ENCODE peak calls at places on chromosomes 13 and 19, in six cellular contexts. O is effector memory CD8-positive, alpha-beta T cell; V is right cardiac atrium; D is stimulated activated naive CD8-positive, alpha-beta T cell treated with anti-CD3 and anti-CD28 coated beads, Interleukin-15, amount 100 ng/mL, for 72 hours; S is activated CD4-positive, CD25-positive, alpha-beta regulatory T cell treated with anti-CD3 and anti-CD28 coated beads, Interleukin-2, amount 50 U/mL, for 24 hours; T is activated CD8-positive, alpha-beta T cell treated with anti-CD3 and anti-CD28 coated beads for 36 hours. H is an unnamed sample.

GRCh38 chr19:35493971-35494370 is 3.7 kb upstream of the KRTDAP start:
- ATAC-seq in O (no peak), V (no peak), D (no peak), S (no peak), T (no peak), H (no peak)

GRCh38 chr19:6687117-6687516 is 17.2 kb upstream of the TNFSF14 start:
- ATAC-seq in O (no peak), V (no peak), D (no peak), S (peak), T (peak), H (no peak)

GRCh38 chr19:15173746-15174404 is 26.9 kb downstream of the NOTCH3 start:
- ATAC-seq in O (no peak), V (no peak), D (no peak), S (no peak), T (no peak), H (no peak)

GRCh38 chr19:1169921-1170885 is 3.9 kb downstream of the SBNO2 start:
- ATAC-seq in O (no peak), V (no peak), D (no peak), S (no peak), T (no peak), H (no peak)

GRCh38 chr13:97387487-97388353 is 46.2 kb upstream of the RAP2A start:
- ATAC-seq in O (no peak), V (peak), D (peak), S (no peak), T (no peak), H (no peak)

GRCh38 chr13:46170687-46171086 is 11.3 kb downstream of the LCP1 start:
- ATAC-seq in O (peak), V (peak), D (peak), S (no peak), T (peak), H (no peak)

GRCh38 chr13:71240906-71241305 is 626.1 kb downstream of the DACH1 start:
- ATAC-seq in O (no peak), V (peak), D (no peak), S (no peak), T (no peak), H (no peak)

GRCh38 chr19:20273951-20274578 is 107.1 kb downstream of the ZNF486 start:
- ATAC-seq in O (no peak), V (no peak), D (no peak), S (no peak), T (no peak), H (peak)

GRCh38 chr13:99352351-99353271 is 45.4 kb upstream of the GPR183 start:
- ATAC-seq in O (no peak), V (no peak), D (peak), S (no peak), T (peak), H (no peak)

GRCh38 chr13:48891586-48891985 is 84.1 kb upstream of the FNDC3A start:
- ATAC-seq in O (no peak), V (no peak), D (no peak), S (no peak), T (no peak), H (no peak)

GRCh38 chr13:90055121-90055520 is 1292.4 kb upstream of the MIR17HG start:
- ATAC-seq in O (no peak), V (no peak), D (no peak), S (no peak), T (no peak), H (no peak)

GRCh38 chr19:31432411-31432810 is 83.2 kb upstream of the TSHZ3 start:
- ATAC-seq in O (no peak), V (no peak), D (no peak), S (no peak), T (no peak), H (no peak)

GRCh38 chr13:114002009-114002544 is 28.2 kb upstream of the C13orf46 start:
- ATAC-seq in O (no peak), V (no peak), D (no peak), S (no peak), T (no peak), H (no peak)

GRCh38 chr13:22077205-22077683 is 406.4 kb downstream of the FGF9 start:
- ATAC-seq in O (no peak), V (no peak), D (peak), S (no peak), T (peak), H (no peak)

GRCh38 chr19:15779756-15780476 is 7.5 kb upstream of the OR10H5 start:
- ATAC-seq in O (no peak), V (peak), D (no peak), S (no peak), T (no peak), H (peak)

GRCh38 chr13:50340566-50341287 is 325.5 kb downstream of the KCNRG start:
- ATAC-seq in O (no peak), V (peak), D (no peak), S (no peak), T (no peak), H (no peak)

GRCh38 chr13:25375727-25376358 is 4.1 kb downstream of the ATP8A2 start:
- ATAC-seq in O (no peak), V (no peak), D (peak), S (no peak), T (no peak), H (no peak)

GRCh38 chr19:50252111-50252886 is 48.9 kb downstream of the MYH14 start:
- ATAC-seq in O (no peak), V (no peak), D (no peak), S (no peak), T (no peak), H (peak)

GRCh38 chr19:1998712-1999708 is 16.5 kb downstream of the BTBD2 start:
- ATAC-seq in O (no peak), V (peak), D (peak), S (no peak), T (no peak), H (no peak)

GRCh38 chr13:27005556-27005955 is 166.1 kb downstream of the USP12 start:
- ATAC-seq in O (no peak), V (no peak), D (no peak), S (no peak), T (no peak), H (no peak)

GRCh38 chr13:80577285-80577684 is 236.4 kb upstream of the SPRY2 start:
- ATAC-seq in O (no peak), V (no peak), D (no peak), S (no peak), T (no peak), H (no peak)

GRCh38 chr19:23991170-23991569 is 76.5 kb downstream of the ZNF726 start:
- ATAC-seq in O (peak), V (no peak), D (no peak), S (peak), T (no peak), H (no peak)

GRCh38 chr19:31015778-31016177 is 333.5 kb downstream of the TSHZ3 start:
- ATAC-seq in O (no peak), V (no peak), D (peak), S (no peak), T (no peak), H (no peak)

GRCh38 chr13:111051656-111052232 is 63.4 kb upstream of the ARHGEF7 start:
- ATAC-seq in O (no peak), V (no peak), D (no peak), S (no peak), T (no peak), H (no peak)

GRCh38 chr13:46062190-46062589 is 9.6 kb upstream of the ZC3H13 start:
- ATAC-seq in O (no peak), V (no peak), D (no peak), S (no peak), T (no peak), H (no peak)

GRCh38 chr19:19434483-19435045 is 29.1 kb downstream of the GATAD2A start:
- ATAC-seq in O (no peak), V (peak), D (no peak), S (no peak), T (no peak), H (no peak)

GRCh38 chr13:92972751-92973150 is 253.9 kb upstream of the GPC6 start:
- ATAC-seq in O (no peak), V (no peak), D (no peak), S (no peak), T (no peak), H (no peak)

GRCh38 chr13:110869231-110869804 is 45.6 kb downstream of the ANKRD10 start:
- ATAC-seq in O (no peak), V (peak), D (no peak), S (no peak), T (no peak), H (no peak)

GRCh38 chr19:33752945-33753344 is 43.7 kb upstream of the KCTD15 start:
- ATAC-seq in O (no peak), V (no peak), D (no peak), S (no peak), T (no peak), H (no peak)

H was measured in stimulated activated memory B cell treated with anti-CD40 and anti-IgM and Interleukin-4, amounts not matched to agents 10 μg/mL and 1 μg/mL and 100 μg/mL, for 72 hours.